ENCODE peak calls at places on chromosomes 16 and 17, in six cellular contexts. Y, J, X, G, B and S are unnamed samples.

GRCh38 chr17:49926886-49927285 is 42.1 kb upstream of the DLX4 start:
- DNase-seq in Y (no peak), J (peak), X (peak), G (no peak), B (no peak), S (no peak)

GRCh38 chr17:46039592-46040186 is 40.6 kb downstream of the STH start:
- DNase-seq in Y (no peak), J (peak), X (no peak), G (no peak), B (no peak), S (no peak)

GRCh38 chr17:48113201-48113676 is 5.7 kb downstream of the SNX11 start:
- DNase-seq in Y (no peak), J (no peak), X (no peak), G (no peak), B (no peak), S (peak)

GRCh38 chr17:21029032-21029431 is 13.8 kb downstream of the USP22 start:
- DNase-seq in Y (no peak), J (no peak), X (peak), G (no peak), B (peak), S (no peak)

GRCh38 chr17:75059369-75060345 is 12.6 kb downstream of the KCTD2 start:
- DNase-seq in Y (no peak), J (no peak), X (peak), G (peak), B (peak), S (no peak)

GRCh38 chr16:893360-893759 is 77.4 kb downstream of the LMF1 start:
- DNase-seq in Y (no peak), J (no peak), X (no peak), G (no peak), B (no peak), S (no peak)

GRCh38 chr17:17723354-17724261 is 42.4 kb downstream of the RAI1 start:
- DNase-seq in Y (peak), J (no peak), X (peak), G (peak), B (peak), S (peak)

GRCh38 chr17:925846-926245 is 53.7 kb downstream of the NXN start:
- DNase-seq in Y (no peak), J (no peak), X (no peak), G (no peak), B (no peak), S (no peak)

GRCh38 chr17:38571833-38572274 is 33.9 kb downstream of the SRCIN1 start:
- DNase-seq in Y (no peak), J (no peak), X (no peak), G (peak), B (no peak), S (peak)

GRCh38 chr16:87729266-87729954 is 36.4 kb downstream of the KLHDC4 start:
- DNase-seq in Y (no peak), J (no peak), X (no peak), G (no peak), B (no peak), S (no peak)

GRCh38 chr17:14772776-14773175 is 471.9 kb downstream of the HS3ST3B1 start:
- DNase-seq in Y (no peak), J (no peak), X (no peak), G (no peak), B (no peak), S (no peak)

GRCh38 chr16:83943516-83944050 is 9.5 kb upstream of the OSGIN1 start:
- DNase-seq in Y (no peak), J (no peak), X (no peak), G (no peak), B (no peak), S (no peak)

GRCh38 chr17:21513012-21513570 is 136.9 kb downstream of the KCNJ12 start:
- DNase-seq in Y (peak), J (peak), X (peak), G (peak), B (peak), S (peak)

GRCh38 chr16:88339926-88340754 is 42.6 kb upstream of the ZNF469 start:
- DNase-seq in Y (no peak), J (no peak), X (no peak), G (peak), B (no peak), S (no peak)

GRCh38 chr17:32485261-32485955 is 1.4 kb upstream of the CDK5R1 start:
- DNase-seq in Y (no peak), J (no peak), X (no peak), G (peak), B (no peak), S (no peak)

GRCh38 chr16:714558-715447 is at the start of gene METRN:
- DNase-seq in Y (peak), J (peak), X (peak), G (peak), B (peak), S (peak)

GRCh38 chr17:49848739-49849138 is 870 bp upstream of the TAC4 start:
- DNase-seq in Y (no peak), J (no peak), X (no peak), G (no peak), B (no peak), S (no peak)

GRCh38 chr16:52912565-52913173 is 140.0 kb downstream of the CHD9NB start:
- DNase-seq in Y (peak), J (peak), X (peak), G (peak), B (peak), S (peak)

GRCh38 chr16:51276335-51276734 is 125.3 kb upstream of the SALL1 start:
- DNase-seq in Y (no peak), J (no peak), X (peak), G (no peak), B (no peak), S (no peak)

GRCh38 chr17:44536090-44536960 is 21.0 kb upstream of the FZD2 start:
- DNase-seq in Y (no peak), J (peak), X (peak), G (no peak), B (peak), S (peak)

GRCh38 chr17:69669441-69670178 is 255.1 kb downstream of the MAP2K6 start:
- DNase-seq in Y (no peak), J (no peak), X (no peak), G (peak), B (no peak), S (no peak)

GRCh38 chr16:17471745-17472075 is 950 bp upstream of the XYLT1 start:
- DNase-seq in Y (no peak), J (no peak), X (no peak), G (peak), B (no peak), S (no peak)